ENCODE peak calls at places on chromosomes 12 and 14, in six cellular contexts. One of them, this sample, is unnamed.

GRCh38 chr12:78880078-78880477 is 15.5 kb downstream of the SYT1 start:
- DNase-seq in GM12878: no peak
- DNase-seq in CD4-positive, CD25-positive, alpha-beta regulatory T cell: no peak
- DNase-seq in transverse colon: no peak
- DNase-seq in suprapubic skin: no peak
- DNase-seq in aorta: no peak
- DNase-seq in this sample: no peak

GRCh38 chr12:752673-753400 is 458 bp downstream of the WNK1 start:
- DNase-seq in GM12878: no peak
- DNase-seq in CD4-positive, CD25-positive, alpha-beta regulatory T cell: peak; percentile 64
- DNase-seq in transverse colon: peak; percentile 69
- DNase-seq in suprapubic skin: peak; percentile 76
- DNase-seq in aorta: peak; percentile 76
- DNase-seq in this sample: peak; percentile 69

GRCh38 chr12:104219361-104219892 is 3.8 kb downstream of the TXNRD1 start:
- DNase-seq in GM12878: no peak
- DNase-seq in CD4-positive, CD25-positive, alpha-beta regulatory T cell: peak; percentile 21
- DNase-seq in transverse colon: no peak
- DNase-seq in suprapubic skin: no peak
- DNase-seq in aorta: no peak
- DNase-seq in this sample: peak; percentile 44

GRCh38 chr14:79608426-79608825 is 602.9 kb downstream of the DIO2 start:
- DNase-seq in GM12878: no peak
- DNase-seq in CD4-positive, CD25-positive, alpha-beta regulatory T cell: no peak
- DNase-seq in transverse colon: no peak
- DNase-seq in suprapubic skin: no peak
- DNase-seq in aorta: no peak
- DNase-seq in this sample: no peak

GRCh38 chr12:51449569-51450246 is 25.1 kb downstream of the SLC4A8 start:
- DNase-seq in GM12878: no peak
- DNase-seq in CD4-positive, CD25-positive, alpha-beta regulatory T cell: no peak
- DNase-seq in transverse colon: no peak
- DNase-seq in suprapubic skin: no peak
- DNase-seq in aorta: no peak
- DNase-seq in this sample: no peak

GRCh38 chr14:69460093-69460701 is 24.3 kb upstream of the PLEKHD1 start:
- DNase-seq in GM12878: peak; percentile 25
- DNase-seq in CD4-positive, CD25-positive, alpha-beta regulatory T cell: peak; percentile 73
- DNase-seq in transverse colon: peak; percentile 71
- DNase-seq in suprapubic skin: no peak
- DNase-seq in aorta: peak; percentile 70
- DNase-seq in this sample: peak; percentile 93

GRCh38 chr12:6225630-6226001 is 25.4 kb downstream of the CD9 start:
- DNase-seq in GM12878: no peak
- DNase-seq in CD4-positive, CD25-positive, alpha-beta regulatory T cell: no peak
- DNase-seq in transverse colon: no peak
- DNase-seq in suprapubic skin: no peak
- DNase-seq in aorta: no peak
- DNase-seq in this sample: no peak

GRCh38 chr12:50509009-50509663 is 4.4 kb downstream of the DIP2B start:
- DNase-seq in GM12878: no peak
- DNase-seq in CD4-positive, CD25-positive, alpha-beta regulatory T cell: peak; percentile 53
- DNase-seq in transverse colon: no peak
- DNase-seq in suprapubic skin: no peak
- DNase-seq in aorta: no peak
- DNase-seq in this sample: no peak

GRCh38 chr12:55142896-55143870 is 17.0 kb downstream of the OR9K2 start:
- DNase-seq in GM12878: no peak
- DNase-seq in CD4-positive, CD25-positive, alpha-beta regulatory T cell: peak; percentile 47
- DNase-seq in transverse colon: no peak
- DNase-seq in suprapubic skin: no peak
- DNase-seq in aorta: no peak
- DNase-seq in this sample: peak; percentile 60

GRCh38 chr12:92502417-92503028 is 200.3 kb upstream of the PLEKHG7 start:
- DNase-seq in GM12878: peak; percentile 90
- DNase-seq in CD4-positive, CD25-positive, alpha-beta regulatory T cell: peak; percentile 65
- DNase-seq in transverse colon: no peak
- DNase-seq in suprapubic skin: no peak
- DNase-seq in aorta: no peak
- DNase-seq in this sample: no peak
- H3K4me1 ChIP-seq in GM12878: peaks cover 71% of the 10 kb centered on the region
- H3K4me1 ChIP-seq in CD4-positive, CD25-positive, alpha-beta regulatory T cell: peaks cover 28% of the 10 kb centered on the region
- H3K4me1 ChIP-seq in transverse colon: peaks cover 39% of the 10 kb centered on the region
- H3K4me1 ChIP-seq in suprapubic skin: peaks cover 34% of the 10 kb centered on the region
- H3K4me1 ChIP-seq in aorta: no peaks in the 10 kb centered on the region
- H3K4me1 ChIP-seq in this sample: peaks cover 39% of the 10 kb centered on the region

DNA sequence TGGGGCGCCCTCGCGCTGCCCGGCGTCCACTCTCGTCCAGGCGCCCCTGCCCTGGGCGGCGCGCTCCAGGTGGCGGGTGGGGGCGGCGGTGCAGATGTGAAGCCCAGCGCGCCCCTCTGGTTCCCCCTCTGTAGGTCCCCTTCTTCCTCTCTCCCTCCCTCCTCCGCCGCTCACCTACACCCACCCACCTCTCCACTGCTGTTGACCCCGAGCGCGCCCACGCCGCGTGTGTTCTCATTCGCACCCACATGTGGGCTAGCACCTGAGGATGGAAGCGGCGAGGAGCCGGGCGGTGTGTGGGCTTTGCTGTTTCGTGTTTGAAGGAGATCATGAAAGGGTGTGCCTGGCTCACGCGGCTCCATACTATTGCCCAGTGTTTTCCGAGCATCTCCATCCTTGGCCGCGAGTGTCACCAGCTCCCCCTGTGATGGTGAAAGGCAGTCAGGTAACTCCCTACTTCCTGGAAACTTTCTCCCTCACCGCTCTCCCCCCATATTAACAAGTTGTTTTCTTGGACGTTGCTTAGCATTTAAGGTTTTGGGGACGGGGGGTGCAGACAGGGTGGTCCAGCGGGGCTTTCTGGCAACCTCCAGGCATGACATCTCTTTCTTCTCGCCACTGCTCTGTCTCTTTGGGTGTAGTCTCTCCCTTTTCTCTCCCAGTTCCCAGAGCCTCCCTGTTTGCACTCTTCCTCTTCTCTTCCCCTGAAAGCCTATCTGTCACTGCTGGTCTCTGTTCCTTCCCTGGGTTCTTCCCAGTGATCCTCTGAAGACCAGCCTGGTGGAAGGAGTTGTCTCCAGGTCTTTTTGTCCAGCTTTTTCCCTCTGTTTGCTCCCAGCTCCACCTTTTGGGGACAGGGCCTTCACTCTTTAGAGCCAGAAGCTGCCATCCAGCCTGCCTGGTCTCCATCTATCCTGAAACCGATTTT is 1.6 kb downstream of the CACNA1C start:
- DNase-seq in GM12878: no peak
- DNase-seq in CD4-positive, CD25-positive, alpha-beta regulatory T cell: no peak
- DNase-seq in transverse colon: no peak
- DNase-seq in suprapubic skin: no peak
- DNase-seq in aorta: no peak
- DNase-seq in this sample: no peak
- H3K27ac ChIP-seq in GM12878: no peak overlapping the region
- H3K27ac ChIP-seq in CD4-positive, CD25-positive, alpha-beta regulatory T cell: no peak overlapping the region
- H3K27ac ChIP-seq in transverse colon: peak overlapping the region; percentile 92
- H3K27ac ChIP-seq in suprapubic skin: no peak overlapping the region
- H3K27ac ChIP-seq in aorta: peak overlapping the region; percentile 88
- H3K27ac ChIP-seq in this sample: no peak overlapping the region

DNA sequence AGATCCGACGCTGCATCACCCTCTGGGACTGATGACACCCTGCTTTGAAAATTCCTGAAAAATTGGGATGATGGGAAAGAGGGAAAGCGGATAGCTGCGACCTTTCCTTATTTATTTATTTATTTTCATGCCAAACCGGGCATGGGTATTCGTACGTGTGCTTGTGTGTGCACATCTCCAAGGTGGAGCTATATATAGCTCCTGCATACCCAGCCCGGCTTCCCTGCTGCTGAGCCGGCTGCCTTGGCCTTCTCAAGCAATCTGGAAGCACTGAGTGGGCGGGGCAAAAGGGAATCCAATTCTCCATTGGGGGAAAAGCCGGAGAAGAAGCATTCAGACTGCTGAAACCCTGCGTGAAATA is 1.2 kb downstream of the CNTN1 start:
- DNase-seq in GM12878: no peak
- DNase-seq in CD4-positive, CD25-positive, alpha-beta regulatory T cell: no peak
- DNase-seq in transverse colon: no peak
- DNase-seq in suprapubic skin: peak; percentile 58
- DNase-seq in aorta: peak; percentile 33
- DNase-seq in this sample: no peak
- H3K4me3 ChIP-seq in GM12878: no peak overlapping the region
- H3K4me3 ChIP-seq in CD4-positive, CD25-positive, alpha-beta regulatory T cell: no peak overlapping the region
- H3K4me3 ChIP-seq in transverse colon: peak overlapping the region; percentile 39
- H3K4me3 ChIP-seq in suprapubic skin: peak overlapping the region; percentile 53
- H3K4me3 ChIP-seq in aorta: peak overlapping the region; percentile 0
- H3K4me3 ChIP-seq in this sample: no peak overlapping the region

DNA sequence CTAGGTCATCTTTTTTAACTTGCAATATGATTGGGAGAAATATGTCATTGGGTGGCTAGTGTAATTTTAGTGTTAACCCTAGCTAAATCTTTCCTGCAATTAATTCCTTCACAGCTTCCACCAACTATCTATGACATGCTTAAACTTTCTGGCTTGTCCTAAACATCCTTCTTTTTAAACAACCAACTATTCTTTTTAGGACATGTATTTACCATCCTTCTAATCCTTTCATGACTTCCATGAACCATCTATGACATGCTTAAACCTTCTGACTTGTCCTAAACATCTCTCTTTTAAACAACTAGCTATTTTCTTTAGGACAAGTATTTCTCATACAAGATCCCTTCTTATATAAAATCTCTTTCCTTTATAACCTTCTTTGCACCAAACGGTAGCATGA is 179.6 kb upstream of the PDZRN4 start:
- DNase-seq in GM12878: no peak
- DNase-seq in CD4-positive, CD25-positive, alpha-beta regulatory T cell: no peak
- DNase-seq in transverse colon: no peak
- DNase-seq in suprapubic skin: no peak
- DNase-seq in aorta: no peak
- DNase-seq in this sample: no peak
- H3K4me1 ChIP-seq in GM12878: no peaks in the 10 kb centered on the region
- H3K4me1 ChIP-seq in CD4-positive, CD25-positive, alpha-beta regulatory T cell: no peaks in the 10 kb centered on the region
- H3K4me1 ChIP-seq in transverse colon: no peaks in the 10 kb centered on the region
- H3K4me1 ChIP-seq in suprapubic skin: no peaks in the 10 kb centered on the region
- H3K4me1 ChIP-seq in aorta: no peaks in the 10 kb centered on the region
- H3K4me1 ChIP-seq in this sample: no peaks in the 10 kb centered on the region

DNA sequence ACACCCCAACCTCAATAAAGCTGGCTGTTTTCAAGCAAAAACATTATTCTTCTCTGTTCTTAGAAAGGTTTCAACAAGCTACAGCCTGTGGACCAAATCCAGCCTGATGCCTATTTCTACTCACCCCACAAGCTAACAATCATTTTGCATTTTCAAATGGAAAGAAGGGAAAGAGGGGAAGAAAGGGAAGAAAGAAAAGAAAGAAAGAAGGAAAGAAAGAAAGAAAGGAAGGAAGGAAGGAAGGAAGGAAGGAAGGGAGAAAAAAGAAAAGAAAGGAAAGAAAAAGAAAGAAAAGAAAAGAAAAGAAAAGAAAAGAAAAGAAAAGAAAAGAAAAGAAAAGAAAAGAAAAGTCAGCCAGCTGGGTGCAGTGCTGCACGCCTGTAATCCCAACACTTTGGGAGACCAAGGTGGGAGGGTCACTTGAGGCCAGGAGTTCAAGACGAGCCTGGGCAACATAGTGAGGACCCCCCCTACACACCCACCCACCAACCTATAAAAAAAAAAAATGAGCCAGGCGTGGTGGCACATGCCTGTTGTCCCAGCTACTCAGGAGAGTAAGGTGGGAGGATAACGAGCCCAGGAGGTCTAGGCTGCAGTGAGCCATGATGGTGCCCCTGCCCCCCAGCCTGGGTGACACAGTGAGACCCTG is 26.3 kb downstream of the SCARB1 start:
- DNase-seq in GM12878: no peak
- DNase-seq in CD4-positive, CD25-positive, alpha-beta regulatory T cell: no peak
- DNase-seq in transverse colon: no peak
- DNase-seq in suprapubic skin: no peak
- DNase-seq in aorta: no peak
- DNase-seq in this sample: no peak
- H3K27ac ChIP-seq in GM12878: no peak overlapping the region
- H3K27ac ChIP-seq in CD4-positive, CD25-positive, alpha-beta regulatory T cell: no peak overlapping the region
- H3K27ac ChIP-seq in transverse colon: peak overlapping the region; percentile 81
- H3K27ac ChIP-seq in suprapubic skin: peak overlapping the region; percentile 51
- H3K27ac ChIP-seq in aorta: no peak overlapping the region
- H3K27ac ChIP-seq in this sample: peak overlapping the region; percentile 91

DNA sequence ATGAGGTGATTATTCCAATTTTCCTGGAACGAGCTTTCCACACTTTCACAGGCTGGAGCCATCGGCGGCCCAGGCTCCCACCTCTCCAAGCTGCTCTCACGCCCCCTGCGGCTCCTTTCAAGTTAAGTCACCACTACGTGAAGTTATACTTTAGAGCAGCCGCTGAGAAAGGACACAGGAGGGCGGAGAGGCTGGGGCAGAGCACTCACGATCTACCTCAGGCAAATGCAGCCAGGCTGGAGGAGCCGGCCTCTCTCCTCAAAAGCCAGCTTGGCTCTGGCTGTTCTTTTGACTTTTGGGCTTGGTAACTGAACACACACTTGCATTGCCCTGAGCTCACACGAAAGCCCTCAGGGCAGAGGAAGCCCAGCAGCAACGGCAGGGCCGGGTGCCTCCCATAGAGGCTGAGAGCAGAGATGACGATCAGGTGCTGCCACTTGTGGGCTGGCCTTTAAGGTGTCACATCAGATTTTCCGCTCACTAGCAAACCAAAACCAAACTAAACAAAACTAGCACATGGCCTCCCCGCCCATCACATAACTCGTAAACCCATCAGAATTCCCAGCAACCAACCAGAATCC is 75.2 kb downstream of the PITPNM2 start:
- DNase-seq in GM12878: no peak
- DNase-seq in CD4-positive, CD25-positive, alpha-beta regulatory T cell: peak; percentile 92
- DNase-seq in transverse colon: peak; percentile 33
- DNase-seq in suprapubic skin: no peak
- DNase-seq in aorta: no peak
- DNase-seq in this sample: no peak
- H3K4me3 ChIP-seq in GM12878: no peak overlapping the region
- H3K4me3 ChIP-seq in CD4-positive, CD25-positive, alpha-beta regulatory T cell: peak overlapping the region; percentile 79
- H3K4me3 ChIP-seq in transverse colon: peak overlapping the region; percentile 2
- H3K4me3 ChIP-seq in suprapubic skin: peak overlapping the region; percentile 1
- H3K4me3 ChIP-seq in aorta: no peak overlapping the region
- H3K4me3 ChIP-seq in this sample: no peak overlapping the region